ENCODE peak calls at places on chromosomes 12 and 14, in nine cellular contexts. A, Q, M, L, V, F, Z, H and K are unnamed samples.

GRCh38 chr12:94650143-94651056 is at the start of gene TMCC3:
- DNase-seq in A (peak), Q (peak), M (no peak), L (no peak), V (peak), F (peak), Z (no peak), H (peak), K (no peak)

GRCh38 chr12:23424685-23425084 is 524.8 kb downstream of the SOX5 start:
- DNase-seq in A (no peak), Q (no peak), M (no peak), L (no peak), V (no peak), F (no peak), Z (no peak), H (no peak), K (no peak)

GRCh38 chr12:106780010-106780625 is 5.6 kb downstream of the RIC8B start:
- DNase-seq in A (no peak), Q (no peak), M (peak), L (no peak), V (no peak), F (no peak), Z (no peak), H (no peak), K (no peak)

GRCh38 chr12:121748571-121749265 is 36.2 kb downstream of the TMEM120B start:
- DNase-seq in A (no peak), Q (peak), M (peak), L (no peak), V (peak), F (peak), Z (peak), H (peak), K (peak)

GRCh38 chr12:29164477-29165163 is 15.5 kb downstream of the FAR2 start:
- DNase-seq in A (no peak), Q (peak), M (peak), L (no peak), V (no peak), F (no peak), Z (peak), H (no peak), K (no peak)

GRCh38 chr14:104386281-104386841 is 193.2 kb upstream of the C14orf180 start:
- DNase-seq in A (no peak), Q (no peak), M (no peak), L (no peak), V (no peak), F (no peak), Z (no peak), H (no peak), K (no peak)

GRCh38 chr14:57970594-57970993 is 104.7 kb upstream of the SLC35F4 start:
- DNase-seq in A (no peak), Q (no peak), M (no peak), L (no peak), V (no peak), F (no peak), Z (no peak), H (no peak), K (no peak)

GRCh38 chr12:19186722-19187661 is 57.5 kb downstream of the PLEKHA5 start:
- DNase-seq in A (peak), Q (peak), M (no peak), L (no peak), V (no peak), F (peak), Z (peak), H (no peak), K (peak)

GRCh38 chr12:42208574-42208973 is 29.5 kb downstream of the YAF2 start:
- DNase-seq in A (no peak), Q (no peak), M (no peak), L (no peak), V (no peak), F (no peak), Z (no peak), H (no peak), K (no peak)

GRCh38 chr14:33714527-33715222 is 236.2 kb downstream of the EGLN3 start:
- DNase-seq in A (no peak), Q (no peak), M (no peak), L (no peak), V (no peak), F (no peak), Z (no peak), H (no peak), K (no peak)

GRCh38 chr14:77923131-77923933 is 123.4 kb downstream of the ADCK1 start:
- DNase-seq in A (no peak), Q (no peak), M (no peak), L (no peak), V (no peak), F (peak), Z (no peak), H (no peak), K (no peak)

GRCh38 chr14:104320611-104321086 is 182.3 kb downstream of the KIF26A start:
- DNase-seq in A (no peak), Q (no peak), M (no peak), L (no peak), V (no peak), F (no peak), Z (no peak), H (no peak), K (no peak)

GRCh38 chr14:99677231-99677891 is 6.7 kb upstream of the CYP46A1 start:
- DNase-seq in A (no peak), Q (no peak), M (no peak), L (no peak), V (no peak), F (no peak), Z (no peak), H (no peak), K (no peak)

GRCh38 chr14:54699087-54699530 is 132.2 kb downstream of the SAMD4A start:
- DNase-seq in A (no peak), Q (no peak), M (no peak), L (no peak), V (no peak), F (peak), Z (no peak), H (no peak), K (no peak)

GRCh38 chr12:103978384-103978982 is 12.8 kb downstream of the TDG start:
- DNase-seq in A (no peak), Q (no peak), M (no peak), L (no peak), V (no peak), F (no peak), Z (no peak), H (no peak), K (no peak)

GRCh38 chr14:52792097-52792415 is 649 bp upstream of the GNPNAT1 start:
- DNase-seq in A (no peak), Q (no peak), M (no peak), L (no peak), V (no peak), F (no peak), Z (no peak), H (no peak), K (no peak)